ENCODE peak calls at places on chromosomes 12 and 14, in nine cellular contexts. M, Q, A, R, U, S, P, L and E are unnamed samples.

GRCh38 chr14:91225025-91225424 is 19.5 kb downstream of the GPR68 start:
- DNase-seq in A (no peak), P (no peak), U (no peak), M (no peak), S (no peak), L (no peak), Q (no peak), R (no peak), E (no peak)

GRCh38 chr12:77324763-77325468 is 259.5 kb upstream of the E2F7 start:
- DNase-seq in Q (peak; percentile 33), A (peak; percentile 93), L (no peak), M (peak; percentile 80), U (peak; percentile 85), R (peak; percentile 22), S (peak; percentile 79), P (peak; percentile 87), E (peak; percentile 74)

GRCh38 chr12:25051583-25052190 is 102.8 kb upstream of the BCAT1 start:
- DNase-seq in S (no peak), M (no peak), L (peak; percentile 84), R (no peak), A (no peak), U (no peak), Q (no peak), P (no peak), E (peak; percentile 23)

GRCh38 chr14:94392510-94392935 is 4.1 kb upstream of the SERPINA1 start:
- DNase-seq in Q (peak; percentile 59), A (no peak), M (peak; percentile 67), S (no peak), P (no peak), R (no peak), L (peak; percentile 38), U (no peak), E (no peak)

GRCh38 chr12:108360057-108360456 is 20.9 kb upstream of the CMKLR1 start:
- DNase-seq in U (no peak), S (no peak), M (no peak), L (no peak), Q (no peak), R (no peak), A (no peak), P (no peak), E (no peak)

GRCh38 chr12:47396902-47397663 is 308.7 kb downstream of the RPAP3 start:
- DNase-seq in S (no peak), U (no peak), R (no peak), L (no peak), P (no peak), A (no peak), Q (no peak), M (no peak), E (no peak)

GRCh38 chr12:4478933-4479332 is 33.3 kb upstream of the FGF6 start:
- DNase-seq in M (no peak), L (no peak), A (no peak), S (no peak), U (no peak), Q (no peak), R (peak; percentile 5), P (no peak), E (no peak)

GRCh38 chr12:124837958-124838803 is 25.5 kb downstream of the SCARB1 start:
- DNase-seq in U (no peak), P (peak; percentile 96), M (peak; percentile 95), R (no peak), L (no peak), S (peak; percentile 60), A (no peak), Q (peak; percentile 98), E (peak; percentile 93)

DNA sequence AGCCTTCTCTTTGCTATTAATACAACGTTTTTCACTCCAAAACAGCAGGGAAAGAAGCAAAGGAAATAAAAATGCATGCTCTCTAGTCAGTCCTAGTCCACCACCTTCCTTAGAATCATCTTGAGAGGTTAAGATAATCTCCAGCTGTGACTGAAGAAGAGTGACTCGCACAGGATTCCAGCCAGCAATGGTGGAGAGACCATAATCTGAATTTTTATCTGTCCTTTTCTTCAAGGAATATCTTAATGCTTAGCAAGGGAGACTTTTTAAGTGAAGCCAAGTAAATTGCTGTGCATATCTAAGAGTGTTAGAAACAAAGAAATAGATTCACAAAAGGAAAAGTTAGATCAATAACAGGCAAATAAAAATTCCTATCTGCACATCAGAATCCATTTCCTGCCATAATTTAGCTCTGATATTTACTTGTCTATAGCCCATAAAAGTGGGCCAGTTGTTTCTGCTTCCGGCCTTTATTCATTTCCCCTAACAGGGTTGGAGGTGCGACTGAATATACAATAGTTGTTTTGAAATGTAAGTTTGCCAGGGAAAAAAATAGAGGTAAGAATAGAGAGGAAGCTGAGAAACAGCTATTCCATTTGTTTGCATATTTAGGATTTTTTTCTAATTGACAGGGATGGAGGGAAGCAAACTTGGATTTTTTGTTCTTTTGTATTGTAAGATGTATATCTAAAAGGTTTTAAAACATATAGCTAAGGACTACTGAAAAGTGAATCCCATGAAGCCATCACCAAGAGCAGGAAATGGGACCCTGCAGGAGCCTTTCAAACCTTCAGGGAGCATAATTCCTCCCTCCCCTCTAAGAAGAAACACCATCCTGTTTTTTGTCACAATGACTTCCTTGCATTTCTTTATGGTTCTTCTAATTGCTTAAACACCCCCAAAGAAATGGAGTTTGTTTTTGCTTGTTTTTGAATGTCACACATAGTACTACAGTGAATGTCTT is 154.0 kb downstream of the ITPR2 start:
- DNase-seq in U (no peak), A (no peak), R (no peak), S (no peak), Q (no peak), L (no peak), P (no peak), M (no peak), E (no peak)
- TF ChIP-seq EP300 in U (no peak), A (no peak), R (no peak), S (no peak), Q (no peak), L (no peak), P (no peak), M (no peak), E (no peak)

GRCh38 chr14:104437703-104438102 is 141.9 kb upstream of the C14orf180 start:
- DNase-seq in A (no peak), M (no peak), L (no peak), S (no peak), P (peak; percentile 61), R (no peak), U (no peak), Q (no peak), E (no peak)

GRCh38 chr14:104436741-104437701 is 142.5 kb upstream of the C14orf180 start:
- DNase-seq in Q (no peak), L (no peak), S (peak; percentile 23), R (no peak), P (peak; percentile 82), U (peak; percentile 74), M (no peak), A (peak; percentile 52), E (peak; percentile 6)

GRCh38 chr14:104434214-104435076 is 145.1 kb upstream of the C14orf180 start:
- DNase-seq in U (peak; percentile 62), M (peak; percentile 57), Q (no peak), A (peak; percentile 51), P (peak; percentile 23), S (peak; percentile 21), L (no peak), R (no peak), E (no peak)

GRCh38 chr14:104435147-104436046 is 144.2 kb upstream of the C14orf180 start:
- DNase-seq in S (no peak), Q (no peak), U (peak; percentile 75), M (peak; percentile 58), A (peak; percentile 60), R (no peak), P (no peak), L (no peak), E (no peak)

GRCh38 chr14:104436047-104436531 is 143.5 kb upstream of the C14orf180 start:
- DNase-seq in U (peak; percentile 79), P (peak; percentile 91), Q (no peak), M (peak; percentile 78), L (no peak), A (peak; percentile 87), S (peak; percentile 71), R (peak; percentile 19), E (peak; percentile 26)
- H3K4me3 ChIP-seq in U (peak overlapping the region; percentile 22), P (no peak overlapping the region), Q (no peak overlapping the region), M (peak overlapping the region; percentile 35), L (no peak overlapping the region), A (peak overlapping the region; percentile 26), S (peak overlapping the region; percentile 42), R (no peak overlapping the region), E (no peak overlapping the region)

GRCh38 chr12:26853303-26854027 is 20.5 kb upstream of the ITPR2 start:
- DNase-seq in P (peak; percentile 63), L (no peak), U (peak; percentile 82), Q (peak; percentile 58), M (peak; percentile 76), R (peak; percentile 55), A (no peak), S (peak; percentile 75), E (peak; percentile 76)

GRCh38 chr12:26855337-26856089 is 22.5 kb upstream of the ITPR2 start:
- DNase-seq in U (no peak), M (no peak), S (no peak), P (no peak), A (no peak), Q (peak; percentile 20), R (no peak), L (no peak), E (no peak)

GRCh38 chr12:26861690-26862089 is 28.7 kb upstream of the ITPR2 start:
- DNase-seq in U (no peak), Q (no peak), R (no peak), S (no peak), L (no peak), A (no peak), M (no peak), P (no peak), E (no peak)

GRCh38 chr12:26854028-26854387 is 21.0 kb upstream of the ITPR2 start:
- DNase-seq in L (no peak), M (no peak), R (no peak), U (no peak), A (no peak), Q (no peak), P (no peak), S (no peak), E (no peak)

DNA sequence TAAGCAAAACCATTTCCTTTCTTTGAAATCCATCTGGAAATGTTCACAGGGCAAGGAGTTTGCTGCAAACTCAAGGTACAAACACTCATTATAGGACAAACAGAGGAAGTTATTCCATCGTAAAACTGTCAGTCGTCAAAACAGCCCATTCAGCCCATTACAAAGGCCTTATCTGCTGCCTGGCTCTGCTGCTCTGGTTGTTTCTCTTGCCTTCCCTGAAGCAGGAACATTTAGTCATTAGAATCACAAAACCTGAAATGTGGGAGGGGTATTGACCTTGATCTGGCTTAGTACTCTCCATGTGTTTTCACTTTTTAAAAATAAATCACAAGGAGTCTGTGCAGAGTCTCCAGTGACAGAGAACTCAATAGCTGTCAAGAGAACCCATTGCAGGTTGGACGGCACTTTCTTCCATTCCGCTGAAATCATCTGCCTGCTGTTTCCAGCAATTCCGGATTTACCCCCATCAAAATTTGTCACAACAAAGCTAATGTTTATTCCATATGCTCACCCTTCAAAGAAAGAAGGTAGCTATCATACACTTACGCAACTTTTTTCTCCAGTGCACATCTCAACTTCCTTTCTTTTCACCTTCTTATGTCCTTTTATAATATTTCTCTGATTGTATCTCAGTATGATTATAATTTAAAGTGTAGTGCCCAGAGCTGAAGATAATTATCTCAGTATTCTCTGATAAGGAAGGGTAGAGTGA is 24.6 kb upstream of the ITPR2 start:
- DNase-seq in A (no peak), M (no peak), U (no peak), S (no peak), Q (no peak), P (peak; percentile 26), R (no peak), L (no peak), E (no peak)
- TF ChIP-seq POLR2AphosphoS5 in A (no peak), M (no peak), U (no peak), S (no peak), Q (no peak), P (no peak), R (no peak), L (no peak), E (no peak)

GRCh38 chr14:93219103-93219726 is 12.2 kb downstream of the UBR7 start:
- DNase-seq in Q (peak; percentile 67), R (no peak), U (no peak), A (no peak), M (no peak), S (peak; percentile 59), P (peak; percentile 55), L (no peak), E (peak; percentile 46)

GRCh38 chr14:93214598-93214997 is 7.5 kb downstream of the UBR7 start:
- DNase-seq in S (no peak), R (no peak), Q (no peak), P (no peak), U (no peak), M (no peak), L (no peak), A (no peak), E (no peak)

GRCh38 chr14:93223565-93223964 is 16.5 kb downstream of the UBR7 start:
- DNase-seq in U (no peak), Q (no peak), A (peak; percentile 83), R (no peak), P (no peak), S (no peak), L (no peak), M (no peak), E (no peak)

GRCh38 chr14:93220509-93220908 is 13.5 kb downstream of the UBR7 start:
- DNase-seq in M (no peak), P (no peak), R (no peak), S (no peak), Q (no peak), L (no peak), A (no peak), U (no peak), E (no peak)
- TF ChIP-seq EP300 in M (no peak), P (no peak), R (no peak), S (no peak), Q (no peak), L (no peak), A (no peak), U (no peak), E (no peak)